ENCODE peak calls at places on chromosomes 1 and 21, in five cellular contexts. Z is RWPE2; T is fibroblast of pulmonary artery; X is stimulated activated CD4-positive, alpha-beta T cell treated with anti-CD3 and anti-CD28 coated beads, Interleukin-15, amount 100 ng/mL, for 24 hours; Q is EL. I is an unnamed sample.

GRCh38 chr1:98046031-98046641 is 125.3 kb upstream of the DPYD start:
- DNase-seq in Z (no peak), T (peak), X (peak), Q (peak), I (no peak)

GRCh38 chr1:9294440-9294773 is 1.7 kb downstream of the SPSB1 start:
- DNase-seq in Z (no peak), T (peak), X (peak), Q (peak), I (no peak)

GRCh38 chr1:247639381-247639981 is 34.1 kb downstream of the OR2G3 start:
- DNase-seq in Z (no peak), T (peak), X (peak), Q (no peak), I (peak)

GRCh38 chr1:111732718-111733117 is 6.5 kb downstream of the INKA2 start:
- DNase-seq in Z (no peak), T (no peak), X (no peak), Q (no peak), I (no peak)

GRCh38 chr21:15659768-15660423 is 69.9 kb upstream of the USP25 start:
- DNase-seq in Z (no peak), T (no peak), X (no peak), Q (peak), I (no peak)

GRCh38 chr1:205373022-205373421 is 16.3 kb upstream of the KLHDC8A start:
- DNase-seq in Z (no peak), T (no peak), X (no peak), Q (peak), I (no peak)

GRCh38 chr1:115092214-115092613 is 2.9 kb upstream of the TSPAN2 start:
- DNase-seq in Z (no peak), T (no peak), X (no peak), Q (no peak), I (no peak)

GRCh38 chr1:9593147-9593491 is 4.4 kb downstream of the TMEM201 start:
- DNase-seq in Z (no peak), T (no peak), X (no peak), Q (no peak), I (no peak)

GRCh38 chr1:62285440-62285839 is 33.8 kb downstream of the KANK4 start:
- DNase-seq in Z (no peak), T (no peak), X (no peak), Q (no peak), I (no peak)

GRCh38 chr1:175725684-175726083 is 17.7 kb downstream of the TNR start:
- DNase-seq in Z (no peak), T (peak), X (no peak), Q (peak), I (no peak)

GRCh38 chr1:106995970-106996369 is 60.5 kb upstream of the PRMT6 start:
- DNase-seq in Z (no peak), T (no peak), X (no peak), Q (no peak), I (no peak)

GRCh38 chr1:91555074-91555730 is 54.6 kb downstream of the CDC7 start:
- DNase-seq in Z (no peak), T (peak), X (no peak), Q (peak), I (no peak)

GRCh38 chr1:22184892-22185612 is 42.2 kb upstream of the WNT4 start:
- DNase-seq in Z (no peak), T (peak), X (no peak), Q (no peak), I (no peak)

GRCh38 chr21:46515109-46515508 is 56.4 kb downstream of the DIP2A start:
- DNase-seq in Z (no peak), T (peak), X (no peak), Q (peak), I (peak)

GRCh38 chr1:88774151-88774556 is 90.1 kb downstream of the PKN2 start:
- DNase-seq in Z (peak), T (no peak), X (peak), Q (peak), I (no peak)

GRCh38 chr1:154572433-154573167 is 5.0 kb downstream of the CHRNB2 start:
- DNase-seq in Z (no peak), T (no peak), X (no peak), Q (no peak), I (no peak)

GRCh38 chr1:157136133-157136532 is 2.1 kb downstream of the ETV3 start:
- DNase-seq in Z (no peak), T (no peak), X (no peak), Q (no peak), I (no peak)

GRCh38 chr1:212196355-212196754 is 88.9 kb upstream of the PPP2R5A start:
- DNase-seq in Z (no peak), T (no peak), X (no peak), Q (no peak), I (no peak)

GRCh38 chr1:6414443-6414844 is 5.3 kb downstream of the HES2 start:
- DNase-seq in Z (peak), T (peak), X (peak), Q (peak), I (no peak)

GRCh38 chr1:203202431-203203245 is 16.1 kb upstream of the CHI3L1 start:
- DNase-seq in Z (no peak), T (peak), X (no peak), Q (peak), I (peak)

GRCh38 chr21:25934130-25934529 is 199.4 kb downstream of the GABPA start:
- DNase-seq in Z (no peak), T (peak), X (no peak), Q (peak), I (no peak)

GRCh38 chr1:188669715-188670114 is 1807.9 kb downstream of the BRINP3 start:
- DNase-seq in Z (no peak), T (peak), X (no peak), Q (peak), I (no peak)

GRCh38 chr1:233530665-233531386 is 83.1 kb upstream of the KCNK1 start:
- DNase-seq in Z (peak), T (no peak), X (no peak), Q (no peak), I (no peak)

GRCh38 chr1:6512245-6512907 is 20.9 kb upstream of the PLEKHG5 start:
- DNase-seq in Z (no peak), T (no peak), X (no peak), Q (no peak), I (no peak)

GRCh38 chr1:28249013-28249870 is 10.1 kb upstream of the SESN2 start:
- DNase-seq in Z (no peak), T (peak), X (peak), Q (peak), I (peak)

GRCh38 chr1:45767035-45767434 is 16.6 kb upstream of the IPP start:
- DNase-seq in Z (no peak), T (peak), X (no peak), Q (peak), I (no peak)

GRCh38 chr1:168482106-168482505 is 61.7 kb downstream of the XCL2 start:
- DNase-seq in Z (no peak), T (no peak), X (no peak), Q (peak), I (no peak)

GRCh38 chr1:66012076-66012769 is 219.5 kb downstream of the PDE4B start:
- DNase-seq in Z (no peak), T (no peak), X (no peak), Q (no peak), I (no peak)

GRCh38 chr1:159068877-159069276 is 7.7 kb downstream of the AIM2 start:
- DNase-seq in Z (no peak), T (peak), X (no peak), Q (peak), I (no peak)

GRCh38 chr1:71222668-71223067 is 141.8 kb upstream of the ZRANB2 start:
- DNase-seq in Z (no peak), T (peak), X (no peak), Q (peak), I (no peak)

GRCh38 chr1:198254521-198254920 is 97.7 kb downstream of the NEK7 start:
- DNase-seq in Z (no peak), T (peak), X (no peak), Q (no peak), I (no peak)